ENCODE peak calls at places on chromosomes 11 and 22, in eight cellular contexts. K is PC-9, Y is kidney, X is NB4, Q is ovary, T is prostate gland, B is body of pancreas, L is astrocyte of the cerebellum. Z is an unnamed sample.

GRCh38 chr11:57322881-57323467 is 1.8 kb downstream of the TNKS1BP1 start:
- DNase-seq in K (no peak), L (no peak), B (no peak), T (no peak), Q (no peak), X (no peak), Y (no peak), Z (no peak)

GRCh38 chr11:20097319-20098221 is 62.7 kb downstream of the DBX1 start:
- DNase-seq in B (no peak), Y (no peak), Q (no peak), T (no peak), K (no peak), X (no peak), L (peak), Z (no peak)

GRCh38 chr11:25423436-25424184 is 908.3 kb upstream of the ANO3 start:
- DNase-seq in L (peak), Q (no peak), X (no peak), T (no peak), B (no peak), K (no peak), Y (no peak), Z (peak)

GRCh38 chr22:19543970-19544708 is 19.9 kb upstream of the CLDN5 start:
- DNase-seq in Q (no peak), L (no peak), Y (no peak), X (no peak), T (peak), K (no peak), B (no peak), Z (no peak)

GRCh38 chr11:19553683-19554333 is 158.8 kb upstream of the NAV2 start:
- DNase-seq in Y (peak), L (no peak), X (peak), K (peak), B (peak), Q (peak), T (peak), Z (no peak)

GRCh38 chr11:118006153-118006534 is 19.9 kb downstream of the IL10RA start:
- DNase-seq in X (no peak), T (no peak), B (no peak), Q (no peak), Y (no peak), L (no peak), K (no peak), Z (no peak)

GRCh38 chr22:19085233-19086043 is 36.8 kb downstream of the DGCR2 start:
- DNase-seq in Y (no peak), T (no peak), L (peak), K (no peak), B (no peak), Q (no peak), X (peak), Z (no peak)

GRCh38 chr11:36361472-36361871 is 65.4 kb downstream of the PRR5L start:
- DNase-seq in L (no peak), K (peak), X (no peak), Y (no peak), T (no peak), B (no peak), Q (no peak), Z (no peak)

GRCh38 chr22:27677895-27678458 is 123.6 kb downstream of the MN1 start:
- DNase-seq in K (no peak), X (no peak), T (no peak), Y (no peak), L (no peak), Q (no peak), B (no peak), Z (no peak)

GRCh38 chr11:5228124-5228523 is 1.3 kb upstream of the HBB start:
- DNase-seq in Y (no peak), T (no peak), Q (no peak), K (no peak), L (no peak), X (no peak), B (no peak), Z (no peak)

GRCh38 chr11:31361743-31362142 is 7.8 kb downstream of the DCDC1 start:
- DNase-seq in T (no peak), B (no peak), L (no peak), K (no peak), X (no peak), Y (no peak), Q (no peak), Z (no peak)

GRCh38 chr11:112270551-112271180 is 10.0 kb upstream of the PLET1 start:
- DNase-seq in L (no peak), Q (no peak), Y (no peak), K (peak), X (no peak), B (no peak), T (no peak), Z (no peak)

GRCh38 chr22:31286360-31287255 is 5.7 kb downstream of the PIK3IP1 start:
- DNase-seq in X (no peak), L (no peak), K (no peak), T (no peak), Q (no peak), Y (no peak), B (no peak), Z (no peak)

GRCh38 chr11:117597083-117597482 is 199.9 kb downstream of the DSCAML1 start:
- DNase-seq in T (no peak), B (peak), Y (no peak), X (peak), Q (no peak), L (peak), K (no peak), Z (peak)

GRCh38 chr11:87596176-87596575 is 558.4 kb downstream of the TMEM135 start:
- DNase-seq in Q (no peak), L (no peak), B (no peak), X (no peak), K (no peak), T (no peak), Y (no peak), Z (no peak)

GRCh38 chr22:30598986-30599385 is 7.3 kb upstream of the PES1 start:
- DNase-seq in B (no peak), Q (no peak), Y (no peak), K (no peak), L (no peak), X (no peak), T (no peak), Z (no peak)

GRCh38 chr11:67022341-67022933 is 497 bp upstream of the SYT12 start:
- DNase-seq in L (no peak), Y (peak), K (peak), Q (no peak), X (peak), B (peak), T (peak), Z (no peak)

GRCh38 chr11:65434667-65435179 is 12.1 kb downstream of the NEAT1 start:
- DNase-seq in B (no peak), X (no peak), Q (no peak), L (no peak), K (no peak), Y (no peak), T (no peak), Z (no peak)

GRCh38 chr11:104254347-104254746 is 90.4 kb upstream of the PDGFD start:
- DNase-seq in K (no peak), L (no peak), B (peak), X (peak), Q (no peak), Y (no peak), T (no peak), Z (no peak)

GRCh38 chr11:124717786-124718634 is 21.7 kb upstream of the NRGN start:
- DNase-seq in T (no peak), Q (no peak), X (peak), B (no peak), Y (peak), L (peak), K (no peak), Z (no peak)

GRCh38 chr22:30382340-30382739 is 4.9 kb downstream of the RNF215 start:
- DNase-seq in K (no peak), Y (no peak), L (no peak), X (no peak), T (no peak), B (no peak), Q (no peak), Z (no peak)

GRCh38 chr22:44847380-44847779 is 95.0 kb downstream of the ARHGAP8 start:
- DNase-seq in B (no peak), T (no peak), L (no peak), Y (peak), K (no peak), Q (no peak), X (no peak), Z (no peak)

GRCh38 chr22:28481725-28482124 is 197.9 kb downstream of the TTC28 start:
- DNase-seq in B (no peak), T (no peak), L (no peak), X (no peak), Y (no peak), K (no peak), Q (no peak), Z (no peak)

GRCh38 chr22:46117206-46118199 is 32.8 kb upstream of the PPARA start:
- DNase-seq in L (no peak), T (no peak), Q (no peak), X (no peak), K (no peak), Y (no peak), B (no peak), Z (no peak)

GRCh38 chr11:69106124-69106811 is 49.5 kb upstream of the SMIM38 start:
- DNase-seq in B (no peak), K (peak), Q (no peak), X (no peak), T (peak), L (no peak), Y (peak), Z (no peak)

GRCh38 chr11:2265396-2265795 is 5.0 kb downstream of the ASCL2 start:
- DNase-seq in Y (no peak), K (no peak), T (no peak), B (no peak), X (peak), Q (no peak), L (no peak), Z (no peak)

GRCh38 chr22:39449708-39450107 is 7.1 kb upstream of the MGAT3 start:
- DNase-seq in K (no peak), Y (no peak), Q (no peak), B (no peak), X (no peak), L (no peak), T (no peak), Z (no peak)

GRCh38 chr11:71300187-71300586 is 47.8 kb upstream of the SHANK2 start:
- DNase-seq in L (no peak), T (no peak), K (no peak), X (no peak), Y (no peak), B (no peak), Q (no peak), Z (no peak)

GRCh38 chr11:2586091-2586792 is 113.6 kb downstream of the KCNQ1OT1 start:
- DNase-seq in Q (peak), Y (peak), L (no peak), K (no peak), T (peak), X (no peak), B (peak), Z (no peak)

GRCh38 chr11:64220271-64220670 is 5.7 kb downstream of the TRPT1 start:
- DNase-seq in K (no peak), B (no peak), T (no peak), Y (peak), X (no peak), Q (no peak), L (no peak), Z (no peak)

GRCh38 chr11:86066606-86067229 is 2.2 kb downstream of the PICALM start:
- DNase-seq in K (no peak), X (no peak), Q (no peak), B (no peak), L (no peak), Y (no peak), T (no peak), Z (no peak)

GRCh38 chr11:23509023-23509422 is 648.7 kb upstream of the CCDC179 start:
- DNase-seq in Y (no peak), X (no peak), L (peak), Q (no peak), B (no peak), T (no peak), K (no peak), Z (peak)

GRCh38 chr22:29391546-29391945 is 3.2 kb upstream of the AP1B1 start:
- DNase-seq in K (no peak), T (no peak), Y (no peak), B (no peak), X (no peak), Q (no peak), L (no peak), Z (no peak)

GRCh38 chr11:3959015-3959917 is 103.8 kb downstream of the STIM1 start:
- DNase-seq in Q (no peak), X (peak), L (no peak), K (no peak), Y (no peak), B (no peak), T (no peak), Z (peak)

GRCh38 chr11:47410404-47411264 is 2.2 kb downstream of the SLC39A13 start:
- DNase-seq in T (no peak), B (no peak), X (no peak), Y (peak), L (no peak), K (peak), Q (no peak), Z (no peak)
- H3K4me3 ChIP-seq in T (no peak), B (no peak), X (no peak), Y (no peak), L (peak), K (no peak), Q (no peak), Z (no peak)

GRCh38 chr11:44939673-44940072 is 11.0 kb downstream of the TP53I11 start:
- DNase-seq in X (peak), Y (no peak), K (no peak), B (no peak), L (no peak), Q (no peak), T (no peak), Z (no peak)
- TF ChIP-seq CTCF in X (peak), Y (no peak), K (peak), B (no peak), L (peak), Q (no peak), T (peak), Z (peak)

GRCh38 chr22:49547751-49548239 is 279.9 kb downstream of the BRD1 start:
- DNase-seq in L (no peak), Q (no peak), Y (peak), T (no peak), K (no peak), B (no peak), X (no peak), Z (no peak)

GRCh38 chr22:49546811-49547585 is 280.7 kb downstream of the BRD1 start:
- DNase-seq in K (no peak), Y (peak), B (no peak), T (no peak), X (no peak), L (no peak), Q (no peak), Z (no peak)

GRCh38 chr22:49549256-49549655 is 278.4 kb downstream of the BRD1 start:
- DNase-seq in Y (no peak), X (no peak), Q (no peak), K (no peak), L (no peak), B (no peak), T (no peak), Z (no peak)

GRCh38 chr22:49549851-49550430 is 277.7 kb downstream of the BRD1 start:
- DNase-seq in T (no peak), Y (no peak), K (no peak), X (no peak), Q (no peak), B (no peak), L (no peak), Z (no peak)

DNA sequence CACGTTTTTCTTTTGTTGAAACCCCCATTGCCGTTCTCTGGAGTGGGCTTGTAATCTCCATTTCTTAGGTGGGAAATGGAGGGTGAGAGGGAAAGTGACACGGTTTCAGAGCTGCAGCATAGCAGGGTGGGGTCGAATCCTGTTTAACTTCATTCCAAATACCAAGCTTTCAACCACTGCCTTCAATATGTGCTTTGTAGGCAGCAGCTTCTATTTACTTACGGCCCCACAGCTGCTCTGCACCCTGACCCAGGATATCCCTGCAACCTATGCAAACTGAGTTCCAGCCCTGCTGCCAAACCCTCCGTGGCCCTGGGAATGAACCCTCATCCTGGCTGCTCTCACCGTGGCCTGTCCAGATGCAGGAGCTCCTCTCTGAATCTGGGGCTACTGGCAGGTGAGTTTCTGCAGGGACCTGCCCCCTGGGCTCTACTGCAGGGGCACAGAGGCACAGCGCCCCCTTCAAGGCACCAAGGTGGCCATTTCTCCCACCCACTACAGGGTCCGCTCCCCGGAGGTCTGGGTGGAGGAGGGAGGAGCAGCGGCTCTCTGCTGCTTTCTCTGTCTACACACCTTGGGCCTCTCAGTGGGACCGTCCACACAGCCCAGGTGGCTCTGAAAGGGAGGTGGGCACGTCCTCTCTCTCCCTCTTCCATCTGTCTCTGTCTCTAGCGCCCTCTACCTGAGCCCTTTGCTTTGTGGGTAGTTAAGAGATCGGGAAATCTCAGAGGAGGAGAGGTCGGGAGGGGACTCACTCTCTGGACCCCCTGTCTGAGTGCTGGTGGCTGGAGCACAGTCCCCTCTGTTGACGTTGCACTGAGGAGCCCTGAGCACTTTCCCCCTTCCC is 279.1 kb downstream of the BRD1 start:
- DNase-seq in Q (no peak), X (no peak), L (no peak), Y (peak), K (peak), T (no peak), B (no peak), Z (no peak)
- H3K4me3 ChIP-seq in Q (no peak), X (no peak), L (no peak), Y (no peak), K (peak), T (no peak), B (no peak), Z (no peak)

GRCh38 chr11:13188179-13188578 is 89.4 kb upstream of the BMAL1 start:
- DNase-seq in B (no peak), Y (no peak), T (no peak), X (no peak), Q (no peak), L (no peak), K (no peak), Z (no peak)

GRCh38 chr11:13184295-13184794 is 93.2 kb upstream of the BMAL1 start:
- DNase-seq in X (no peak), Q (no peak), T (no peak), B (no peak), Y (no peak), L (no peak), K (no peak), Z (no peak)

GRCh38 chr11:13183826-13184196 is 93.8 kb upstream of the BMAL1 start:
- DNase-seq in K (no peak), T (no peak), X (no peak), B (no peak), Y (no peak), Q (no peak), L (no peak), Z (no peak)

DNA sequence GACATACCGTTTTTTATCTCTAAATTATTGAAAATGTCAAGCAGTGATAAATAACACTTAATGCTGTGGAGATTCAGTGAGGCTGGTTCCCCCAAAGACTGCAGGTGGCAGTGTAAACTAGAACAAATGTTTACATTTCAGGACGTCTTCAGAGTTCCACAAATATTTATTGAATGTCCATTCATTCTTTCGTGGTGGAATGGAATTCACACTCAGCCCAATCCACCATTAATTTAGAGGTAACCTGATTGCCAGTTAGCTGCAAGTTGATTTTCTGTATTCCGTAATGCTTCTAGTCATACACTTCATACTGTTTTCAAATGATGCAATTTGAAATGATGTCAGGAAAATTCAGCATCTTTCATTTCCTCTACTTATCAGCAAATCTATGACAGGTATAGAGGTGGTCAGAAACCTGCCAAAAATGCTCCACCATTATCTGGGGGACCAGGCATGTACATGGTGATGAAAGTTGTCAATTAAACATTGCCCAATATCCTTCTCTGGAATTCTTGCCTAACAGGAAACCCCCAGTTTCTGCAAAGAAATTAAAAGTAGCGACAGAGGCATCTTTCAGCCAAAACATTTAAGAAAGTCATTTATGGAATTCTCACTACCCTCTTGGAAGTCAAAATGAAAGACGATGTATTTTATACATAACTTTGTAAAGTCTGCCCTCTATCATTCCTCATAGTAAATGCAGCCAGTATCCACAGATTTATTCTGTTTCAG is 94.3 kb upstream of the BMAL1 start:
- DNase-seq in K (peak), X (peak), Q (no peak), T (no peak), B (no peak), Y (no peak), L (peak), Z (no peak)
- TF ChIP-seq CTCF in K (peak), X (peak), Q (peak), T (peak), B (peak), Y (peak), L (peak), Z (peak)

Z was measured in retinal pigment epithelial cell.